ENCODE peak calls at places on chromosomes 2 and 18, in seven cellular contexts. S is IMR-90, X is mesendoderm, Y is trophoblast cell, N is H1, E is neuronal stem cell, I is mesenchymal stem cell. F is an unnamed sample. For H3K79me1 and H3K4me1, the result is how much of the 10 kb centered on the place peaks cover.

GRCh38 chr2:132374551-132374950 is 42.1 kb upstream of the GPR39 start:
- DNase-seq in S (peak), I (peak), E (no peak), N (no peak), X (no peak), Y (no peak), F (no peak)

GRCh38 chr2:150357770-150358467 is 129.5 kb downstream of the RND3 start:
- DNase-seq in S (peak), I (no peak), Y (peak), N (no peak), X (no peak), E (no peak), F (no peak)

GRCh38 chr2:84989422-84989821 is 18.5 kb downstream of the KCMF1 start:
- DNase-seq in N (no peak), S (no peak), I (no peak), Y (no peak), E (no peak), X (no peak), F (no peak)

GRCh38 chr2:184532541-184532940 is 65.8 kb upstream of the ZNF804A start:
- DNase-seq in I (no peak), N (no peak), E (no peak), S (no peak), X (no peak), Y (no peak), F (no peak)

GRCh38 chr2:54514819-54515569 is 58.9 kb downstream of the SPTBN1 start:
- DNase-seq in S (no peak), E (no peak), X (no peak), Y (no peak), I (no peak), N (no peak), F (no peak)

GRCh38 chr18:64271264-64271663 is 122.4 kb upstream of the LINC00305 start:
- DNase-seq in S (no peak), E (no peak), X (no peak), N (no peak), I (no peak), Y (no peak), F (no peak)

GRCh38 chr2:202705446-202706020 is 70.8 kb downstream of the FAM117B start:
- DNase-seq in X (no peak), E (no peak), N (no peak), I (no peak), S (no peak), Y (no peak), F (no peak)

GRCh38 chr2:230505162-230505561 is 89.2 kb downstream of the SP100 start:
- DNase-seq in N (no peak), I (no peak), Y (no peak), E (no peak), X (no peak), S (no peak), F (no peak)

GRCh38 chr18:35174093-35174731 is 66.6 kb upstream of the ZNF397 start:
- DNase-seq in X (peak), S (no peak), E (no peak), N (no peak), I (no peak), Y (no peak), F (no peak)

GRCh38 chr18:62790836-62791772 is 75.8 kb downstream of the PHLPP1 start:
- DNase-seq in N (no peak), E (no peak), I (peak), X (no peak), Y (no peak), S (peak), F (no peak)

GRCh38 chr2:163471947-163472346 is 263.9 kb downstream of the FIGN start:
- DNase-seq in Y (no peak), S (peak), X (peak), I (peak), E (no peak), N (no peak), F (no peak)

GRCh38 chr18:48163184-48164095 is 233.0 kb upstream of the SMAD2 start:
- DNase-seq in S (no peak), E (no peak), Y (no peak), X (no peak), N (no peak), I (no peak), F (no peak)

GRCh38 chr18:34600118-34600517 is 110.0 kb upstream of the DTNA start:
- DNase-seq in X (no peak), N (no peak), Y (no peak), S (peak), E (no peak), I (no peak), F (no peak)

GRCh38 chr2:1556776-1557466 is 143.7 kb downstream of the TPO start:
- DNase-seq in Y (peak), N (no peak), I (peak), S (peak), X (peak), E (no peak), F (no peak)

GRCh38 chr2:240948905-240949790 is 43.0 kb downstream of the CROCC2 start:
- DNase-seq in S (no peak), E (no peak), Y (no peak), X (no peak), I (no peak), N (peak), F (peak)

GRCh38 chr18:31558567-31558966 is 33.1 kb upstream of the TTR start:
- DNase-seq in Y (peak), I (no peak), N (no peak), S (no peak), X (no peak), E (no peak), F (no peak)

GRCh38 chr2:241559489-241560180 is 1.1 kb downstream of the BOK start:
- DNase-seq in Y (peak), S (peak), I (no peak), N (peak), X (peak), E (no peak), F (peak)

GRCh38 chr2:38176619-38177021 is 100.7 kb upstream of the CYP1B1 start:
- DNase-seq in N (no peak), I (peak), X (no peak), S (peak), E (no peak), Y (peak), F (no peak)

GRCh38 chr2:154639997-154640396 is 58.5 kb upstream of the KCNJ3 start:
- DNase-seq in I (no peak), E (no peak), X (no peak), S (no peak), Y (no peak), N (no peak), F (no peak)

GRCh38 chr2:112626604-112627059 is 19.1 kb upstream of the SLC20A1 start:
- DNase-seq in N (peak), E (no peak), Y (peak), S (peak), I (peak), X (peak), F (peak)

DNA sequence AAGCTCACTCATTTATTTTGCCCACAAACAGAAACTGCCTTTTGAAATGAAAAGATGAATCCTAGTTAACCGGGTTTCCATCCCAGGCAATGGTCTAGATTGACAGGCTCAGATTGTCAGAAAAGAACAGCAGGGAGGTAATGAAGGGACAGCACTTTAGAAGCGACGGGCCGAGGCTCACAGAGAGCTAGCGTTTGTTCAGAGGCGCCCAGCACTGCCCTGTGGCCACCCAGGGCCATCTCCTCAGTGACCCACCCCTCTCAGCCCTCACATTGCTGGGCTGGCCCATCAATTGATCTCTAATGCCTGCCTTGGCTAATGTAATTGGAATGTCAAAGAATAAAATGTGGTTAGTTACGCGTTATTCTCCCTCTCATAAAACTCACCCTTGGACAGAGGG is 304.9 kb downstream of the CDCA7 start:
- DNase-seq in E (no peak), S (no peak), N (no peak), I (no peak), Y (no peak), X (no peak), F (no peak)
- H3K9ac ChIP-seq in E (no peak), S (no peak), N (no peak), I (no peak), Y (no peak), X (no peak), F (no peak)

GRCh38 chr18:46569211-46569610 is 87.8 kb downstream of the LOXHD1 start:
- DNase-seq in N (no peak), I (no peak), Y (no peak), S (no peak), X (no peak), E (no peak), F (no peak)
- H3K79me1 ChIP-seq in N (under half), I (under half), Y (under half), S (under half), X (under half), E (under half), F (under half)

GRCh38 chr2:70089220-70089945 is 2.1 kb downstream of the PCBP1 start:
- DNase-seq in S (no peak), E (no peak), Y (peak), I (peak), N (peak), X (peak), F (peak)
- H3K4me1 ChIP-seq in S (under half), E (under half), Y (under half), I (under half), N (under half), X (under half), F (under half)

GRCh38 chr2:235506997-235507615 is 13.3 kb downstream of the AGAP1 start:
- DNase-seq in I (no peak), N (no peak), S (no peak), E (no peak), Y (peak), X (no peak), F (no peak)
- H3K9ac ChIP-seq in I (no peak), N (no peak), S (no peak), E (no peak), Y (no peak), X (no peak), F (no peak)

GRCh38 chr2:119218478-119219064 is 5.1 kb upstream of the STEAP3 start:
- DNase-seq in I (peak), S (peak), N (no peak), Y (peak), X (peak), E (no peak), F (peak)
- H3K79me1 ChIP-seq in I (under half), S (under half), N (under half), Y (under half), X (under half), E (under half), F (under half)

GRCh38 chr2:226790436-226790835 is 9.2 kb downstream of the IRS1 start:
- DNase-seq in I (no peak), X (no peak), E (no peak), N (no peak), Y (no peak), S (peak), F (no peak)
- H3K4me1 ChIP-seq in I (under half), X (under half), E (under half), N (under half), Y (under half), S (under half), F (under half)

DNA sequence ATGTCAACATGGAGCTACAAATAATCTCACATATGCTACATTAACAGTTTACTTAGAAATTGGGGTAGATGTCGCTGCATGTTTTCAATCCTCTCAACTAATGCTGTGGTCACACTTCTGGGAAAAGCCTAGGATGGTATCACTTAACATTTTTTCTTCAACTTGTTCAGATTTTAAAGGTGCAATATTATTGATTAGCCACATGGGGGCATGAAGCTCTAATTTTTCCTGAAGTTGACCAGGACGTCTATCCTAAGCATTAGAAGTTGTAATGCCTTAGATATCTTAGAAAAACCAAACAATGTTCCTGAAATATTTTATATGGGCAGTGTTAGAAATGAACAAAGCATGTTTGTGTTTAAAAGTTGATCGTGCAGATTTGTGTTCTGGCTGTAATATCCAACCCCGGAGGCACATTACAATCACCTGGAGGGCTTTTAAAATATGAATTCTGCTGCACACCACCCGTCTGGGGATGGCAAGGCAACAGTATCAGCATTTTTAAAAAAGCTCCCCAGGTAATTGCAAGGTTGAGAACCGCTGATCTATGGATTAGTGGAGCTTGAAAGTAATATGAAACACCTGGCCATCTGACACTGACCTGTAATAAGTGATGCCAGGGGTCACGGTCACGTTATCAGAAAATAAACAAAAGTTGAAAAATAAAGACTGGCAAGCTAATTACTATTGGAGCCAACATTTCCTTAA is 100.4 kb upstream of the LMAN1 start:
- DNase-seq in X (peak), N (no peak), I (peak), S (peak), E (no peak), Y (peak), F (no peak)
- H3K9ac ChIP-seq in X (no peak), N (no peak), I (peak), S (peak), E (no peak), Y (no peak), F (no peak)

DNA sequence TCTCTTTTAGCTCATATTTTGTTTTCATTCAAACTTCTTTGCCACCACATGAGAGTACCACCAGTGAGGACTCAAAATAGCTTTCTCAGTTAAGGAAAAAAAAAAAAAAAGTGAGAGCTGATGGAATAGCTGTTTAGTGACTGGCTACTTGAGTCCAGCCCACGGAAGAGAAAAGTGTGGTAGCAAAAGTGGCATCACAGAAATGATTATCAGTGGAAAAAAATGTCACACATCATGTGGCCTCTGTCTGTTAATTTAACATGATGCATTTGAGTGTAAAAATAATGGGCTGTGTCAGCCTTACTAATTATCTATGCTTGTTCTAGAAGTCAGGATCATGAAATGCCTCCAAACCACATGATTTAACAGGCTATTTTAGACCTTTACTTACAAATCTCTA is 132.5 kb downstream of the UBE2E3 start:
- DNase-seq in E (no peak), N (no peak), S (no peak), Y (no peak), I (no peak), X (no peak), F (no peak)
- H3K79me1 ChIP-seq in E (under half), N (under half), S (under half), Y (under half), I (under half), X (under half), F (under half)

GRCh38 chr2:36455011-36455410 is 99.4 kb downstream of the CRIM1 start:
- DNase-seq in N (no peak), S (no peak), I (peak), X (no peak), Y (no peak), E (no peak), F (no peak)

GRCh38 chr2:36458106-36458505 is 102.5 kb downstream of the CRIM1 start:
- DNase-seq in I (no peak), Y (peak), S (no peak), X (peak), E (no peak), N (no peak), F (peak)

GRCh38 chr2:36455788-36456187 is 100.2 kb downstream of the CRIM1 start:
- DNase-seq in Y (no peak), E (no peak), N (no peak), X (peak), I (peak), S (peak), F (no peak)

GRCh38 chr2:36453652-36454051 is 98.1 kb downstream of the CRIM1 start:
- DNase-seq in N (no peak), X (no peak), E (no peak), Y (no peak), S (peak), I (peak), F (no peak)

GRCh38 chr2:36456227-36456788 is 100.7 kb downstream of the CRIM1 start:
- DNase-seq in N (no peak), X (no peak), Y (peak), S (peak), I (peak), E (no peak), F (no peak)
- H3K4me1 ChIP-seq in N (under half), X (under half), Y (under half), S (under half), I (under half), E (under half), F (under half)